ENCODE peak calls at places on chromosomes 1 and 21, in seven cellular contexts. One of them, this sample, is unnamed.

GRCh38 chr21:36207577-36208320 is 51.1 kb downstream of the DOP1B start:
- DNase-seq in IMR-90: peak; percentile 81
- DNase-seq in ovary: no peak
- DNase-seq in sigmoid colon: no peak
- DNase-seq in stomach: no peak
- DNase-seq in heart left ventricle: no peak
- DNase-seq in spleen: no peak
- DNase-seq in this sample: no peak

GRCh38 chr1:30321216-30321910 is 402.0 kb downstream of the MATN1 start:
- DNase-seq in IMR-90: no peak
- DNase-seq in ovary: no peak
- DNase-seq in sigmoid colon: no peak
- DNase-seq in stomach: peak; percentile 15
- DNase-seq in heart left ventricle: no peak
- DNase-seq in spleen: no peak
- DNase-seq in this sample: no peak

GRCh38 chr1:184485731-184486723 is 99.2 kb downstream of the C1orf21 start:
- DNase-seq in IMR-90: peak; percentile 33
- DNase-seq in ovary: no peak
- DNase-seq in sigmoid colon: no peak
- DNase-seq in stomach: no peak
- DNase-seq in heart left ventricle: no peak
- DNase-seq in spleen: no peak
- DNase-seq in this sample: peak; percentile 20

GRCh38 chr1:196584703-196585102 is 23.5 kb downstream of the KCNT2 start:
- DNase-seq in IMR-90: no peak
- DNase-seq in ovary: no peak
- DNase-seq in sigmoid colon: no peak
- DNase-seq in stomach: no peak
- DNase-seq in heart left ventricle: no peak
- DNase-seq in spleen: no peak
- DNase-seq in this sample: no peak

GRCh38 chr1:94552071-94552586 is 10.6 kb upstream of the F3 start:
- DNase-seq in IMR-90: peak; percentile 44
- DNase-seq in ovary: peak; percentile 84
- DNase-seq in sigmoid colon: no peak
- DNase-seq in stomach: no peak
- DNase-seq in heart left ventricle: no peak
- DNase-seq in spleen: no peak
- DNase-seq in this sample: peak; percentile 93

GRCh38 chr1:183844806-183845205 is 39.9 kb downstream of the RGL1 start:
- DNase-seq in IMR-90: no peak
- DNase-seq in ovary: no peak
- DNase-seq in sigmoid colon: no peak
- DNase-seq in stomach: no peak
- DNase-seq in heart left ventricle: no peak
- DNase-seq in spleen: no peak
- DNase-seq in this sample: no peak

GRCh38 chr1:76764638-76765572 is 102.4 kb upstream of the ST6GALNAC5 start:
- DNase-seq in IMR-90: no peak
- DNase-seq in ovary: no peak
- DNase-seq in sigmoid colon: no peak
- DNase-seq in stomach: no peak
- DNase-seq in heart left ventricle: peak; percentile 24
- DNase-seq in spleen: no peak
- DNase-seq in this sample: peak; percentile 53

GRCh38 chr1:29052951-29053350 is 70.8 kb downstream of the TMEM200B start:
- DNase-seq in IMR-90: no peak
- DNase-seq in ovary: no peak
- DNase-seq in sigmoid colon: no peak
- DNase-seq in stomach: no peak
- DNase-seq in heart left ventricle: no peak
- DNase-seq in spleen: no peak
- DNase-seq in this sample: no peak

GRCh38 chr1:203547147-203547546 is 53.2 kb downstream of the OPTC start:
- DNase-seq in IMR-90: no peak
- DNase-seq in ovary: no peak
- DNase-seq in sigmoid colon: no peak
- DNase-seq in stomach: no peak
- DNase-seq in heart left ventricle: no peak
- DNase-seq in spleen: no peak
- DNase-seq in this sample: no peak

GRCh38 chr1:110888049-110888448 is 15.1 kb downstream of the CD53 start:
- DNase-seq in IMR-90: no peak
- DNase-seq in ovary: no peak
- DNase-seq in sigmoid colon: no peak
- DNase-seq in stomach: no peak
- DNase-seq in heart left ventricle: no peak
- DNase-seq in spleen: no peak
- DNase-seq in this sample: no peak

GRCh38 chr1:203304919-203305808 is at the start of gene BTG2:
- DNase-seq in IMR-90: peak; percentile 86
- DNase-seq in ovary: peak; percentile 96
- DNase-seq in sigmoid colon: peak; percentile 98
- DNase-seq in stomach: peak; percentile 96
- DNase-seq in heart left ventricle: peak; percentile 96
- DNase-seq in spleen: peak; percentile 98
- DNase-seq in this sample: peak; percentile 94

GRCh38 chr1:115833806-115834205 is 7.1 kb downstream of the NHLH2 start:
- DNase-seq in IMR-90: no peak
- DNase-seq in ovary: no peak
- DNase-seq in sigmoid colon: no peak
- DNase-seq in stomach: no peak
- DNase-seq in heart left ventricle: no peak
- DNase-seq in spleen: no peak
- DNase-seq in this sample: no peak

GRCh38 chr1:82838066-82838465 is 1037.3 kb downstream of the ADGRL2 start:
- DNase-seq in IMR-90: no peak
- DNase-seq in ovary: no peak
- DNase-seq in sigmoid colon: no peak
- DNase-seq in stomach: no peak
- DNase-seq in heart left ventricle: no peak
- DNase-seq in spleen: no peak
- DNase-seq in this sample: no peak

GRCh38 chr21:29145354-29145782 is 14.9 kb downstream of the MAP3K7CL start:
- DNase-seq in IMR-90: peak; percentile 95
- DNase-seq in ovary: no peak
- DNase-seq in sigmoid colon: peak; percentile 69
- DNase-seq in stomach: no peak
- DNase-seq in heart left ventricle: no peak
- DNase-seq in spleen: no peak
- DNase-seq in this sample: no peak

GRCh38 chr1:47755368-47755990 is 241.7 kb downstream of the TRABD2B start:
- DNase-seq in IMR-90: no peak
- DNase-seq in ovary: no peak
- DNase-seq in sigmoid colon: no peak
- DNase-seq in stomach: peak; percentile 35
- DNase-seq in heart left ventricle: no peak
- DNase-seq in spleen: peak; percentile 76
- DNase-seq in this sample: peak; percentile 24

GRCh38 chr1:107793896-107794440 is 171.0 kb downstream of the VAV3 start:
- DNase-seq in IMR-90: no peak
- DNase-seq in ovary: no peak
- DNase-seq in sigmoid colon: no peak
- DNase-seq in stomach: no peak
- DNase-seq in heart left ventricle: no peak
- DNase-seq in spleen: no peak
- DNase-seq in this sample: no peak

GRCh38 chr1:1889090-1889750 is 1.7 kb downstream of the GNB1 start:
- DNase-seq in IMR-90: peak; percentile 24
- DNase-seq in ovary: no peak
- DNase-seq in sigmoid colon: no peak
- DNase-seq in stomach: no peak
- DNase-seq in heart left ventricle: no peak
- DNase-seq in spleen: peak; percentile 60
- DNase-seq in this sample: no peak

GRCh38 chr1:177229781-177230180 is 59.0 kb downstream of the BRINP2 start:
- DNase-seq in IMR-90: no peak
- DNase-seq in ovary: no peak
- DNase-seq in sigmoid colon: no peak
- DNase-seq in stomach: no peak
- DNase-seq in heart left ventricle: no peak
- DNase-seq in spleen: no peak
- DNase-seq in this sample: no peak

DNA sequence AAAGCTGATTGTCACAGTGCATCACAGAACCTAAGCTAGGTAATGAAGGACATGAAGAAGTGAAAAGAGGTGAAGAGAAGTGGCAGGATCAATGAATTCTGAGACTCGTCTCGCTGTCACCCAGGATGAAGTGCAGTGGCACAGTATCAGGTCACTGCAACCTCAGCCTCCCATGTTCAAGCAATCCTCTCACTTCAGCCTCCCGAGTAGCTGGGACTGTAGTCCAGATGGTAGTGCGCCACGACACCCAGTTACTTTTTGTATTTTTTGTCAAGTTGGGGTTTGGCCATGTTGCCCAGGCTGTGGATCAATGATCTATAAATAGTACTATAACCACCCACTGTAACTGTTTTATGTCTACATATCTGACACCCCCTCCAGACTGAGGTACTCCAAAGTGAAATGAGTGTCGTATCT is 33.1 kb downstream of the PTP4A2 start:
- DNase-seq in IMR-90: no peak
- DNase-seq in ovary: no peak
- DNase-seq in sigmoid colon: no peak
- DNase-seq in stomach: no peak
- DNase-seq in heart left ventricle: no peak
- DNase-seq in spleen: no peak
- DNase-seq in this sample: no peak
- TF ChIP-seq POLR2A in IMR-90: no peak
- TF ChIP-seq POLR2A in ovary: no peak
- TF ChIP-seq POLR2A in sigmoid colon: no peak
- TF ChIP-seq POLR2A in stomach: no peak
- TF ChIP-seq POLR2A in heart left ventricle: no peak
- TF ChIP-seq POLR2A in spleen: no peak
- TF ChIP-seq POLR2A in this sample: no peak

GRCh38 chr1:172851871-172852270 is 193.0 kb downstream of the FASLG start:
- DNase-seq in IMR-90: no peak
- DNase-seq in ovary: no peak
- DNase-seq in sigmoid colon: no peak
- DNase-seq in stomach: no peak
- DNase-seq in heart left ventricle: no peak
- DNase-seq in spleen: no peak
- DNase-seq in this sample: no peak

GRCh38 chr1:172851077-172851476 is 192.2 kb downstream of the FASLG start:
- DNase-seq in IMR-90: no peak
- DNase-seq in ovary: no peak
- DNase-seq in sigmoid colon: no peak
- DNase-seq in stomach: no peak
- DNase-seq in heart left ventricle: no peak
- DNase-seq in spleen: no peak
- DNase-seq in this sample: no peak

DNA sequence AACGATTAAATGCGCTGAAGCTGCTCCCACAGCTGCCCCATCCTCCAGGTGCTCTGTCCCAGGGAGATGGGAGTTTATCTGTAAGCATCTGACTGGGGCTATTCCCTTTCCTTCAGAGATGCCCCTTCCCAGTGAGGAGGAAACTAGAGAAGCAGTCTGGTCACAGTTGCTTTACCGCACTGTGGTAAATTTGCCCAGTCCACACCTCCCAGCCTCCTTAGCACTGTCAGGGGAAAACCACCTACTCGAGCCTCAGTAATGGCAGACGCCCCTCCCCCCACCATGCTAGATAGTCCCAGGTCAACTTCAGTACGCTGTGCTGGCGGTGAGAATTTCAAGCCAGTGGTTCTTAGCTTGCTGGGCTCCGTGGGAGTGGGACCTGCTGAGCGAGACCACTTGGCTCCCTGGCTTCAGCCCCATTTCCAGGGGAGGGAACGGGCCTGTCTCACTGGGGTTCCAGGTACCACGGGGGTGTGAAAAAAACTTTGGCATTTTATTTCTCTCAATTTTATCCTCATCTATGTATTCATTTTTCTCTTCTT is 194.8 kb downstream of the TNFSF18 start:
- DNase-seq in IMR-90: no peak
- DNase-seq in ovary: no peak
- DNase-seq in sigmoid colon: no peak
- DNase-seq in stomach: no peak
- DNase-seq in heart left ventricle: no peak
- DNase-seq in spleen: no peak
- DNase-seq in this sample: no peak
- H3K27me3 ChIP-seq in IMR-90: no peaks in the 10 kb centered on the region
- H3K27me3 ChIP-seq in ovary: no peaks in the 10 kb centered on the region
- H3K27me3 ChIP-seq in sigmoid colon: no peaks in the 10 kb centered on the region
- H3K27me3 ChIP-seq in stomach: no peaks in the 10 kb centered on the region
- H3K27me3 ChIP-seq in heart left ventricle: no peaks in the 10 kb centered on the region
- H3K27me3 ChIP-seq in spleen: no peaks in the 10 kb centered on the region
- H3K27me3 ChIP-seq in this sample: no peaks in the 10 kb centered on the region

GRCh38 chr1:157356611-157357010 is 195.7 kb downstream of the FCRL5 start:
- DNase-seq in IMR-90: no peak
- DNase-seq in ovary: no peak
- DNase-seq in sigmoid colon: no peak
- DNase-seq in stomach: no peak
- DNase-seq in heart left ventricle: no peak
- DNase-seq in spleen: no peak
- DNase-seq in this sample: no peak

GRCh38 chr1:157357111-157357510 is 195.2 kb downstream of the FCRL5 start:
- DNase-seq in IMR-90: no peak
- DNase-seq in ovary: no peak
- DNase-seq in sigmoid colon: no peak
- DNase-seq in stomach: no peak
- DNase-seq in heart left ventricle: peak; percentile 36
- DNase-seq in spleen: no peak
- DNase-seq in this sample: no peak

GRCh38 chr1:157352817-157353408 is 199.4 kb downstream of the FCRL5 start:
- DNase-seq in IMR-90: no peak
- DNase-seq in ovary: no peak
- DNase-seq in sigmoid colon: no peak
- DNase-seq in stomach: no peak
- DNase-seq in heart left ventricle: no peak
- DNase-seq in spleen: no peak
- DNase-seq in this sample: no peak

GRCh38 chr1:157352216-157352615 is 200.1 kb downstream of the FCRL5 start:
- DNase-seq in IMR-90: no peak
- DNase-seq in ovary: no peak
- DNase-seq in sigmoid colon: no peak
- DNase-seq in stomach: no peak
- DNase-seq in heart left ventricle: no peak
- DNase-seq in spleen: no peak
- DNase-seq in this sample: no peak

DNA sequence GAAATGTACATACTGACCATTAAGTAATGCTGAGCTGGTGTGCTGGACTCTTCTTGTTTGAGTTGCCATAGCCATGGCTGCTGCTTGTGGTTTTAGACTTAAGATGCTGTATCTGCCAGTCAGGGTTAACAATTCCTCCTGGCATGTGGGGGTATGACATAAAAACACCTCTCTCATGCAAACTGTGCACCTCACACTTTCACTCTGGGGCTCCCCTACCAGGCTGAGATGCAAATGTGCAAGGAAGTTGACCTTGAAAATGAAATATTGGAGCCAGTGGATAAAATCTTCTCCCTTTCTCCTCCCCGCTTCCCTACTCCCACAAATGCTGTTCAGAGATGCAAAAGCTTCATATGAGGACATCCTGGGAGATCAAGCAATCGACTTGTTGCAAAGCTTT is 198.8 kb downstream of the FCRL5 start:
- DNase-seq in IMR-90: no peak
- DNase-seq in ovary: no peak
- DNase-seq in sigmoid colon: no peak
- DNase-seq in stomach: no peak
- DNase-seq in heart left ventricle: no peak
- DNase-seq in spleen: no peak
- DNase-seq in this sample: no peak
- TF ChIP-seq CTCF in IMR-90: no peak
- TF ChIP-seq CTCF in ovary: no peak
- TF ChIP-seq CTCF in sigmoid colon: no peak
- TF ChIP-seq CTCF in stomach: no peak
- TF ChIP-seq CTCF in heart left ventricle: no peak
- TF ChIP-seq CTCF in spleen: no peak
- TF ChIP-seq CTCF in this sample: no peak

GRCh38 chr1:41169066-41169798 is 72.9 kb downstream of the SCMH1 start:
- DNase-seq in IMR-90: no peak
- DNase-seq in ovary: no peak
- DNase-seq in sigmoid colon: no peak
- DNase-seq in stomach: no peak
- DNase-seq in heart left ventricle: no peak
- DNase-seq in spleen: no peak
- DNase-seq in this sample: no peak
- TF ChIP-seq POLR2A in IMR-90: no peak
- TF ChIP-seq POLR2A in ovary: no peak
- TF ChIP-seq POLR2A in sigmoid colon: no peak
- TF ChIP-seq POLR2A in stomach: no peak
- TF ChIP-seq POLR2A in heart left ventricle: no peak
- TF ChIP-seq POLR2A in spleen: no peak
- TF ChIP-seq POLR2A in this sample: no peak

This sample was measured in thyroid gland.